ENCODE peak calls at places on chromosomes 12 and 14, in six cellular contexts. Q, L, B, C, H and Z are unnamed samples. For H3K27me3, the result is how much of the 10 kb centered on the place peaks cover.

GRCh38 chr12:39199371-39199770 is 243.5 kb downstream of the KIF21A start:
- DNase-seq in H (no peak), Q (no peak), B (no peak), L (no peak), C (no peak), Z (no peak)

GRCh38 chr14:60723218-60724079 is 702 bp downstream of the SIX4 start:
- DNase-seq in H (peak), L (peak), B (peak), Q (peak), C (peak), Z (peak)

GRCh38 chr14:80663541-80663940 is 278.0 kb downstream of the CEP128 start:
- DNase-seq in B (no peak), C (no peak), Q (no peak), H (no peak), L (no peak), Z (no peak)

GRCh38 chr14:51020024-51020710 is 74.7 kb downstream of the TRIM9 start:
- DNase-seq in C (no peak), B (no peak), Q (no peak), L (no peak), H (no peak), Z (no peak)

GRCh38 chr14:90815817-90816662 is at the start of gene TTC7B:
- DNase-seq in L (peak), H (peak), C (no peak), B (peak), Q (peak), Z (peak)

GRCh38 chr14:100019156-100019882 is 45.9 kb upstream of the EVL start:
- DNase-seq in H (no peak), C (no peak), B (peak), Q (peak), L (no peak), Z (peak)

GRCh38 chr12:49975370-49975761 is 2.6 kb downstream of the AQP6 start:
- DNase-seq in Q (peak), B (no peak), C (no peak), L (peak), H (no peak), Z (no peak)

GRCh38 chr14:95871531-95871930 is 5.1 kb upstream of the TUNAR start:
- DNase-seq in B (no peak), Q (no peak), H (no peak), L (no peak), C (no peak), Z (no peak)

GRCh38 chr14:76011959-76012802 is 26.6 kb downstream of the IFT43 start:
- DNase-seq in L (no peak), Q (peak), H (no peak), C (no peak), B (peak), Z (no peak)

DNA sequence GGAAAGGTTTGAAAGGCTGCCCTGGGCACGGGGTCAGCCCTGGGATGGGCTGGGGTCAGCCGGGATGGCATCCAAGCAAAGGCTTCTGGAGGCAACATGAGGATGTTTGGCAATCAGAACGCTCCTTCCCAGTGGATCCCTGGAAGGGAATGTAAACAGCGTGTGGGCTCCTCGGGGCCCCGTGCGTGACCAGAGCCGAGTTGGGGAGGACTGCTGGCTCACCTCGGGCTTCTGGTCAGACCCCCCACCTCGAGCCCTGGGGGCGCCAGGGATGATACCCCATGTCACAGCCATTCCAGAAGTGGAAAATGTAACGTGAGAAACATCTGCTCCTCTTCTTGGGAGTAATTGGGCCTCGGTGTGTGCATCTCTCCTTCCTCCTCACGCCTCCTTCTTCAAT is 145.0 kb downstream of the NUAK1 start:
- DNase-seq in C (no peak), H (no peak), L (no peak), Q (no peak), B (peak), Z (no peak)
- H3K27me3 ChIP-seq in C (under half), H (under half), L (under half), Q (under half), B (under half), Z (under half)

GRCh38 chr14:77409131-77409533 is 14.2 kb downstream of the NOXRED1 start:
- DNase-seq in H (no peak), L (no peak), Q (peak), B (no peak), C (no peak), Z (peak)
- TF ChIP-seq CTCF in H (no peak), L (no peak), Q (peak), B (peak), C (no peak), Z (peak)

GRCh38 chr12:53917126-53917525 is 21.5 kb upstream of the HOXC13 start:
- DNase-seq in H (no peak), Q (no peak), B (no peak), L (no peak), C (no peak), Z (no peak)
- H3K27me3 ChIP-seq in H (half or more), Q (half or more), B (under half), L (half or more), C (under half), Z (half or more)

DNA sequence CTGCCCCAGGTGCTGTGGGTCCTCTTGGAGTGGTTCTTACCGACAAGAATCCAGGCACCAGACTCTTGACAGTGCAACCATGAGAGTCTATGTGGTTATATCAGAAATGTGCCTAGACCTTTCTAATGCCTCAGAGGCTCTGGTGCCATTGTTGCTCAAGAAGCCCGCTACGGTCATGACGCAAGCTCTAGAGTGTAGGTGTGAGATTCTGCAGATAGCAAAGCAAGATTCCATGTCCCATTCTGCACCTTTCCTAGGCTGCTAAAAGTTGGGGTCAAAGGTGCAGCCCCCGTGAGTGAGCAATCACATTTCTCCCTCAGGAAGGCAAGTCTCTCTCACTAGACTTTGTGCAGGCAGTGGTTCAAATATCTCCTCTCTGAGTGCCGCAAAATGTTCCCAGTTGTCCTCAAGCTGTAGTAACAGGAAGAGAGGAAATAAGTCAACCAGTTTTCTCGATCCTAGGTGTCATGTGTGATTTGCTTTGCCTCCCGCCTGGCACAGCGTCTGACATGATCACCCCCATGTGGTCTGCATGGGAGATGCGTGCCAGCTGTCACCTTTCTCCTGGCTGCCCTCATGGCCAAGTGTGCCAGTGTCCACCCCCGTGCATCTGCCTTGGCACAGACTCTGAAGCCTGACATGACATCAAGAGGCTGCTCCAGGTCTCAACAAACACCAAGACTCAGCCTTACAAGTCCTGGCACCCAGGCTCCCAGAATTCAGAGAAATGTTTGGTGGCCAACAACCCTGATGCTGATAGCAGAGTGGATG is 122.5 kb upstream of the COCH start:
- DNase-seq in B (no peak), L (no peak), Q (no peak), C (no peak), H (no peak), Z (no peak)
- TF ChIP-seq CTCF in B (no peak), L (no peak), Q (no peak), C (no peak), H (no peak), Z (no peak)

DNA sequence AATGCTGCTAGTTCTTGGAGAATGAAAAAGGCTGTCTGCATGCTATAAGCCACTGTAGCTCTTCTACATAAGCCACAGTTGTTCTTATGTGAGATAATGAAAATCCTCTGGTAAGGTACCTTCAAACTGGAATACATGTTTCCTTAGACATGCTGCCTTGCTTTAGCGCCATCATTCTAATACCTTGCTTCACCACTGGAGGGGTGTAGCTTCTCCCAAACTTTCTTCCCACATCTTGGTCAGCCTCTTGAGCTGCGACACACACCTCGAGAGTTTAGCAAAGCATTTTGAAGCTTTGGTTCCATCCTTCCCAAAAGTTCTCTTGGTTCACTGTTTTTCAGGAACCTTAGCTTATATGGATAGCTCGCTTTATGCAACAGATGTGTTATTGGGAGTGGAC is 69.5 kb downstream of the NKX2-1 start:
- DNase-seq in C (no peak), L (no peak), B (no peak), H (no peak), Q (peak), Z (no peak)
- H3K27me3 ChIP-seq in C (under half), L (under half), B (under half), H (under half), Q (half or more), Z (under half)

GRCh38 chr14:73833530-73834257 is 17.9 kb upstream of the PTGR2 start:
- DNase-seq in B (peak), H (no peak), Q (peak), C (no peak), L (no peak), Z (peak)

GRCh38 chr14:73834258-73834620 is 17.4 kb upstream of the PTGR2 start:
- DNase-seq in Q (no peak), H (no peak), B (no peak), C (no peak), L (no peak), Z (no peak)

GRCh38 chr14:73829526-73830431 is 21.9 kb upstream of the PTGR2 start:
- DNase-seq in C (peak), Q (no peak), B (peak), H (no peak), L (no peak), Z (peak)

DNA sequence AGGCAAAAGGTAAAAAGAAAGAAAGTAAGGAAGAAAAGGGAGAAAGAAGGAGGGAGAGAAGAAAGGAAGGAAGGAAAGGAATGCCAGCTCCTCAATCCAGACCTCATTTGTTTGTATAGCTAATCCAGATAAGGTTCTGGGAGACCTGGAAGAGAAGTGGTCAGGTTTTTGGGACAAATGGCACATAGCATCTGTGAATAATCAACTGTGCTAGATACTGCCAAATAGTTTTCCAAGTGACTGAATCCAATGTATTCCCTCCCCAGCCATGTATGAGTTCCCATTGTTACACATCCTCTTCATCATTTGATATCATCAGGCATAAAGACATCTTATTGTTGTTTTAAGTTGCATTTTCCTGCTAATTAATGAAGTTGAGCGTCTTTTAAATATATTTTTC is 18.6 kb upstream of the PTGR2 start:
- DNase-seq in Q (no peak), B (no peak), H (no peak), L (no peak), C (no peak), Z (no peak)
- TF ChIP-seq CTCF in Q (no peak), B (no peak), H (no peak), L (no peak), C (no peak), Z (no peak)

GRCh38 chr12:101678081-101678480 is 19.4 kb upstream of the CHPT1 start:
- DNase-seq in H (no peak), C (no peak), L (no peak), B (no peak), Q (no peak), Z (no peak)
- H3K27me3 ChIP-seq in H (under half), C (under half), L (under half), B (under half), Q (under half), Z (under half)

DNA sequence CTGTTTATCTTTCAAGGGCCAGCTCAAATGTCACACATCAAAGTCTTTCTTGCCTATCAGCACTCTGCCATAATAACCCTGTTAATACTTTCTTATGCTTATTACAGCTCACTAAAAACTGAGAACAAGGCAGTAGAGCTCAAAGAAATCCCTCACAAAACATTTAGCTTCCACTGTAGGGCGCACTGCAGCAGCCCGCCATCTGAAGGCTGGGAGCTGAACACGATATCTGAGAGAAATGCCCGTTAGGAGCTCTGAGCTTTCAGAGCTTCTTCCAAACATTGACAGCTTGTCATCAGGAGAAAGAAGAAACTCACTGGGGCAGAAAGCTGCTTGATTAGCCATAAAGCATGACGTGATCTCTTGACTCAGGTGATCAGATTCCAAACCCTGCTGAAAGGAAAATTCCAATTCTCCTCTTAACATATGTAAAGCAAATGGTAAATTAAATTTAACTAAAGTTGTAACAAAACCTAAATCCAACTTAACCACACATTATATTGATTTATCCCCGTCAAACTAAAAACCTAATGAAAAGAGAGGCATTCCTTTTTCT is 175.7 kb downstream of the C12orf50 start:
- DNase-seq in Q (peak), L (no peak), B (no peak), H (no peak), C (no peak), Z (no peak)
- TF ChIP-seq CTCF in Q (peak), L (no peak), B (no peak), H (no peak), C (no peak), Z (no peak)

GRCh38 chr12:132433641-132434395 is 56.1 kb upstream of the FBRSL1 start:
- DNase-seq in Q (no peak), H (no peak), B (no peak), C (no peak), L (peak), Z (no peak)
- H3K27me3 ChIP-seq in Q (half or more), H (under half), B (under half), C (under half), L (under half), Z (under half)

DNA sequence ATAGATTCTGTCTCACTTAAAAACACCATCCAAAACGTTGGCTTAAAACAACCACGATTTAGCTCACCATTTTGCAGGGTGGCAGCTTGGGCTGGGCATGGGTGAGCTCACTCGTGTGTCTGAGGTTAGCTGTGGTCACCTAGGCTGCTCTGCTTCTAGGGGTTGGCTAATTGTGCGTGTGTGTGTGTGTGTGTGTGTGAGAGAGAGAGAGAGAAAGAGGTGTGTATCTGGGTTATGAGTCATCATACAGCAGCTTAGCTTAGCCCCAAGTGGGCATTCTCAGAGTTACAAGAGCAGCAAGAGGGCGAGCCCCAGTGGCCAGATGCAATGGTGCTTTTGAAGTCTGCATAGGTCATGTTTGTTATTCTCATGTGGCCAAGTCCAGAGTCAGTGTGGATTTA is 6.0 kb downstream of the FBXW8 start:
- DNase-seq in B (peak), L (peak), C (peak), Q (no peak), H (peak), Z (peak)
- TF ChIP-seq CTCF in B (peak), L (peak), C (no peak), Q (no peak), H (no peak), Z (peak)